ENCODE peak calls at places on chromosomes 6 and 20, in four cellular contexts. One of them, this sample, is unnamed.

GRCh38 chr6:116369540-116370327 is 1.0 kb upstream of the DSE start:
- DNase-seq in IMR-90: no peak
- DNase-seq in activated T-cell treated with anti-CD3 and anti-CD28 coated beads for 24 hours: no peak
- DNase-seq in anterior cingulate cortex: no peak
- DNase-seq in this sample: peak; percentile 25

GRCh38 chr20:34581341-34582189 is 23.0 kb downstream of the MAP1LC3A start:
- DNase-seq in IMR-90: peak; percentile 70
- DNase-seq in activated T-cell treated with anti-CD3 and anti-CD28 coated beads for 24 hours: no peak
- DNase-seq in anterior cingulate cortex: no peak
- DNase-seq in this sample: peak; percentile 39

GRCh38 chr20:62953167-62953838 is 794 bp downstream of the SLC17A9 start:
- DNase-seq in IMR-90: no peak
- DNase-seq in activated T-cell treated with anti-CD3 and anti-CD28 coated beads for 24 hours: no peak
- DNase-seq in anterior cingulate cortex: no peak
- DNase-seq in this sample: no peak

GRCh38 chr20:13800728-13801134 is 15.9 kb downstream of the NDUFAF5 start:
- DNase-seq in IMR-90: peak; percentile 85
- DNase-seq in activated T-cell treated with anti-CD3 and anti-CD28 coated beads for 24 hours: no peak
- DNase-seq in anterior cingulate cortex: no peak
- DNase-seq in this sample: no peak

GRCh38 chr20:24959591-24960301 is 10.7 kb downstream of the CST7 start:
- DNase-seq in IMR-90: no peak
- DNase-seq in activated T-cell treated with anti-CD3 and anti-CD28 coated beads for 24 hours: no peak
- DNase-seq in anterior cingulate cortex: no peak
- DNase-seq in this sample: no peak

GRCh38 chr6:136920858-136921520 is 1.1 kb upstream of the SLC35D3 start:
- DNase-seq in IMR-90: no peak
- DNase-seq in activated T-cell treated with anti-CD3 and anti-CD28 coated beads for 24 hours: no peak
- DNase-seq in anterior cingulate cortex: no peak
- DNase-seq in this sample: no peak

GRCh38 chr6:169722362-169723199 is 1.7 kb downstream of the PHF10 start:
- DNase-seq in IMR-90: peak; percentile 88
- DNase-seq in activated T-cell treated with anti-CD3 and anti-CD28 coated beads for 24 hours: peak; percentile 10
- DNase-seq in anterior cingulate cortex: no peak
- DNase-seq in this sample: peak; percentile 8

GRCh38 chr6:128567029-128567428 is 46.6 kb upstream of the PTPRK start:
- DNase-seq in IMR-90: no peak
- DNase-seq in activated T-cell treated with anti-CD3 and anti-CD28 coated beads for 24 hours: no peak
- DNase-seq in anterior cingulate cortex: no peak
- DNase-seq in this sample: no peak

GRCh38 chr6:104123227-104123626 is 736.5 kb downstream of the HACE1 start:
- DNase-seq in IMR-90: no peak
- DNase-seq in activated T-cell treated with anti-CD3 and anti-CD28 coated beads for 24 hours: no peak
- DNase-seq in anterior cingulate cortex: no peak
- DNase-seq in this sample: no peak

GRCh38 chr20:35174458-35175216 is 2.8 kb downstream of the PROCR start:
- DNase-seq in IMR-90: no peak
- DNase-seq in activated T-cell treated with anti-CD3 and anti-CD28 coated beads for 24 hours: no peak
- DNase-seq in anterior cingulate cortex: no peak
- DNase-seq in this sample: no peak

GRCh38 chr20:16392346-16392745 is 180.9 kb downstream of the KIF16B start:
- DNase-seq in IMR-90: no peak
- DNase-seq in activated T-cell treated with anti-CD3 and anti-CD28 coated beads for 24 hours: no peak
- DNase-seq in anterior cingulate cortex: no peak
- DNase-seq in this sample: peak; percentile 53

GRCh38 chr20:13008761-13009681 is at the start of gene SPTLC3:
- DNase-seq in IMR-90: peak; percentile 36
- DNase-seq in activated T-cell treated with anti-CD3 and anti-CD28 coated beads for 24 hours: no peak
- DNase-seq in anterior cingulate cortex: no peak
- DNase-seq in this sample: peak; percentile 0

GRCh38 chr6:157135691-157136090 is 187.6 kb downstream of the TMEM242 start:
- DNase-seq in IMR-90: peak; percentile 54
- DNase-seq in activated T-cell treated with anti-CD3 and anti-CD28 coated beads for 24 hours: no peak
- DNase-seq in anterior cingulate cortex: no peak
- DNase-seq in this sample: no peak

GRCh38 chr6:106913676-106914280 is 60.8 kb downstream of the CD24 start:
- DNase-seq in IMR-90: no peak
- DNase-seq in activated T-cell treated with anti-CD3 and anti-CD28 coated beads for 24 hours: no peak
- DNase-seq in anterior cingulate cortex: no peak
- DNase-seq in this sample: no peak

GRCh38 chr6:105896821-105897095 is 189.4 kb upstream of the PRDM1 start:
- DNase-seq in IMR-90: no peak
- DNase-seq in activated T-cell treated with anti-CD3 and anti-CD28 coated beads for 24 hours: no peak
- DNase-seq in anterior cingulate cortex: no peak
- DNase-seq in this sample: no peak

GRCh38 chr6:161168281-161168891 is 105.5 kb downstream of the AGPAT4 start:
- DNase-seq in IMR-90: peak; percentile 99
- DNase-seq in activated T-cell treated with anti-CD3 and anti-CD28 coated beads for 24 hours: no peak
- DNase-seq in anterior cingulate cortex: no peak
- DNase-seq in this sample: no peak

GRCh38 chr6:30143780-30144179 is 7.8 kb downstream of the TRIM40 start:
- DNase-seq in IMR-90: no peak
- DNase-seq in activated T-cell treated with anti-CD3 and anti-CD28 coated beads for 24 hours: no peak
- DNase-seq in anterior cingulate cortex: no peak
- DNase-seq in this sample: no peak

GRCh38 chr6:152160346-152160745 is 352.9 kb downstream of the ESR1 start:
- DNase-seq in IMR-90: no peak
- DNase-seq in activated T-cell treated with anti-CD3 and anti-CD28 coated beads for 24 hours: no peak
- DNase-seq in anterior cingulate cortex: no peak
- DNase-seq in this sample: peak; percentile 60

GRCh38 chr6:44072959-44073611 is 54.2 kb downstream of the MRPL14 start:
- DNase-seq in IMR-90: peak; percentile 88
- DNase-seq in activated T-cell treated with anti-CD3 and anti-CD28 coated beads for 24 hours: peak; percentile 66
- DNase-seq in anterior cingulate cortex: no peak
- DNase-seq in this sample: peak; percentile 47

GRCh38 chr20:57988422-57988821 is 240.0 kb downstream of the ANKRD60 start:
- DNase-seq in IMR-90: no peak
- DNase-seq in activated T-cell treated with anti-CD3 and anti-CD28 coated beads for 24 hours: no peak
- DNase-seq in anterior cingulate cortex: no peak
- DNase-seq in this sample: no peak

GRCh38 chr6:119310486-119311036 is 39.0 kb downstream of the MAN1A1 start:
- DNase-seq in IMR-90: peak; percentile 54
- DNase-seq in activated T-cell treated with anti-CD3 and anti-CD28 coated beads for 24 hours: no peak
- DNase-seq in anterior cingulate cortex: no peak
- DNase-seq in this sample: no peak

GRCh38 chr6:31627690-31628287 is 7.3 kb downstream of the PRRC2A start:
- DNase-seq in IMR-90: no peak
- DNase-seq in activated T-cell treated with anti-CD3 and anti-CD28 coated beads for 24 hours: no peak
- DNase-seq in anterior cingulate cortex: no peak
- DNase-seq in this sample: no peak

GRCh38 chr6:33279971-33280511 is 3.1 kb downstream of the B3GALT4 start:
- DNase-seq in IMR-90: peak; percentile 64
- DNase-seq in activated T-cell treated with anti-CD3 and anti-CD28 coated beads for 24 hours: no peak
- DNase-seq in anterior cingulate cortex: no peak
- DNase-seq in this sample: no peak

GRCh38 chr20:45963059-45964011 is 8.7 kb downstream of the ZNF335 start:
- DNase-seq in IMR-90: peak; percentile 33
- DNase-seq in activated T-cell treated with anti-CD3 and anti-CD28 coated beads for 24 hours: no peak
- DNase-seq in anterior cingulate cortex: no peak
- DNase-seq in this sample: no peak

GRCh38 chr6:170438402-170438753 is 114.7 kb downstream of the PSMB1 start:
- DNase-seq in IMR-90: peak; percentile 99
- DNase-seq in activated T-cell treated with anti-CD3 and anti-CD28 coated beads for 24 hours: peak; percentile 22
- DNase-seq in anterior cingulate cortex: peak; percentile 64
- DNase-seq in this sample: peak; percentile 31

GRCh38 chr20:4476903-4477302 is 244.8 kb upstream of the PRND start:
- DNase-seq in IMR-90: no peak
- DNase-seq in activated T-cell treated with anti-CD3 and anti-CD28 coated beads for 24 hours: no peak
- DNase-seq in anterior cingulate cortex: peak; percentile 25
- DNase-seq in this sample: no peak

GRCh38 chr6:41706876-41707564 is 28.4 kb downstream of the TFEB start:
- DNase-seq in IMR-90: peak; percentile 53
- DNase-seq in activated T-cell treated with anti-CD3 and anti-CD28 coated beads for 24 hours: no peak
- DNase-seq in anterior cingulate cortex: no peak
- DNase-seq in this sample: peak; percentile 39

GRCh38 chr6:37033255-37033654 is 27.8 kb downstream of the FGD2 start:
- DNase-seq in IMR-90: peak; percentile 21
- DNase-seq in activated T-cell treated with anti-CD3 and anti-CD28 coated beads for 24 hours: peak; percentile 42
- DNase-seq in anterior cingulate cortex: no peak
- DNase-seq in this sample: peak; percentile 23

GRCh38 chr20:11117808-11118528 is 444.2 kb upstream of the JAG1 start:
- DNase-seq in IMR-90: peak; percentile 93
- DNase-seq in activated T-cell treated with anti-CD3 and anti-CD28 coated beads for 24 hours: no peak
- DNase-seq in anterior cingulate cortex: no peak
- DNase-seq in this sample: no peak

GRCh38 chr6:9295641-9296040 is 860.3 kb upstream of the SLC35B3 start:
- DNase-seq in IMR-90: no peak
- DNase-seq in activated T-cell treated with anti-CD3 and anti-CD28 coated beads for 24 hours: no peak
- DNase-seq in anterior cingulate cortex: no peak
- DNase-seq in this sample: no peak

GRCh38 chr20:16459019-16459700 is 114.1 kb downstream of the KIF16B start:
- DNase-seq in IMR-90: peak; percentile 85
- DNase-seq in activated T-cell treated with anti-CD3 and anti-CD28 coated beads for 24 hours: no peak
- DNase-seq in anterior cingulate cortex: no peak
- DNase-seq in this sample: no peak

GRCh38 chr20:32456869-32457421 is 98.8 kb downstream of the ASXL1 start:
- DNase-seq in IMR-90: peak; percentile 17
- DNase-seq in activated T-cell treated with anti-CD3 and anti-CD28 coated beads for 24 hours: no peak
- DNase-seq in anterior cingulate cortex: no peak
- DNase-seq in this sample: peak; percentile 41

GRCh38 chr6:131068165-131068564 is 5.1 kb upstream of the EPB41L2 start:
- DNase-seq in IMR-90: no peak
- DNase-seq in activated T-cell treated with anti-CD3 and anti-CD28 coated beads for 24 hours: no peak
- DNase-seq in anterior cingulate cortex: no peak
- DNase-seq in this sample: no peak

GRCh38 chr20:41643504-41643938 is 25.3 kb upstream of the CHD6 start:
- DNase-seq in IMR-90: peak; percentile 80
- DNase-seq in activated T-cell treated with anti-CD3 and anti-CD28 coated beads for 24 hours: no peak
- DNase-seq in anterior cingulate cortex: no peak
- DNase-seq in this sample: no peak